ENCODE peak calls at places on chromosomes 2 and 18, in six cellular contexts. X is neuronal stem cell, M is H9, H is IMR-90, Y is mesendoderm, B is mesenchymal stem cell. J is an unnamed sample.

GRCh38 chr2:131031431-131031841 is 61.8 kb downstream of the FAM168B start:
- DNase-seq in M (no peak), B (no peak), X (no peak), Y (no peak), H (no peak), J (no peak)

GRCh38 chr2:223585691-223586090 is 16.5 kb downstream of the SCG2 start:
- DNase-seq in M (no peak), H (peak), X (no peak), B (peak), Y (no peak), J (no peak)

GRCh38 chr18:6249788-6250187 is 164.9 kb downstream of the L3MBTL4 start:
- DNase-seq in X (no peak), M (no peak), Y (no peak), B (no peak), H (no peak), J (no peak)

GRCh38 chr18:31246460-31246859 is 71.5 kb upstream of the DSG1 start:
- DNase-seq in Y (no peak), H (no peak), B (no peak), M (no peak), X (no peak), J (no peak)

GRCh38 chr2:152718909-152719645 is 657 bp downstream of the ARL6IP6 start:
- DNase-seq in X (peak), Y (peak), M (peak), H (no peak), B (peak), J (no peak)

GRCh38 chr2:15302154-15302553 is 259.0 kb downstream of the NBAS start:
- DNase-seq in X (no peak), M (no peak), B (peak), H (peak), Y (no peak), J (no peak)

GRCh38 chr2:106108351-106108750 is 85.8 kb downstream of the UXS1 start:
- DNase-seq in X (no peak), M (no peak), B (no peak), Y (no peak), H (peak), J (no peak)

GRCh38 chr2:178677599-178677998 is 129.6 kb downstream of the TTN start:
- DNase-seq in H (no peak), B (no peak), M (no peak), X (no peak), Y (no peak), J (no peak)

GRCh38 chr18:72965616-72966015 is 97.8 kb upstream of the NETO1 start:
- DNase-seq in H (no peak), X (no peak), M (no peak), B (no peak), Y (no peak), J (no peak)

GRCh38 chr2:11314482-11314881 is 30.0 kb downstream of the ROCK2 start:
- DNase-seq in H (peak), X (no peak), B (no peak), M (no peak), Y (no peak), J (no peak)

GRCh38 chr2:241412144-241412543 is 56.1 kb downstream of the FARP2 start:
- DNase-seq in X (no peak), M (no peak), B (peak), Y (no peak), H (peak), J (no peak)

GRCh38 chr2:220894069-220894468 is 678.0 kb downstream of the EPHA4 start:
- DNase-seq in B (no peak), Y (no peak), X (no peak), H (peak), M (no peak), J (no peak)

GRCh38 chr2:55936351-55936750 is 12.8 kb upstream of the EFEMP1 start:
- DNase-seq in B (no peak), M (no peak), X (no peak), H (peak), Y (no peak), J (no peak)

GRCh38 chr2:156322103-156322671 is 10.3 kb downstream of the NR4A2 start:
- DNase-seq in B (peak), Y (no peak), M (no peak), X (no peak), H (no peak), J (no peak)

GRCh38 chr2:163778045-163778753 is 42.4 kb upstream of the FIGN start:
- DNase-seq in H (peak), X (no peak), Y (peak), B (peak), M (no peak), J (no peak)

GRCh38 chr2:106161938-106162814 is 31.9 kb downstream of the UXS1 start:
- DNase-seq in M (no peak), B (no peak), X (no peak), Y (peak), H (no peak), J (no peak)

GRCh38 chr2:78506301-78506700 is 519.2 kb upstream of the REG3G start:
- DNase-seq in X (no peak), Y (no peak), H (no peak), M (no peak), B (no peak), J (no peak)

GRCh38 chr2:131535526-131535925 is 7.8 kb downstream of the CCDC74A start:
- DNase-seq in X (no peak), M (no peak), B (no peak), Y (no peak), H (no peak), J (no peak)

GRCh38 chr2:146131785-146132184 is 1611.9 kb upstream of the ZEB2 start:
- DNase-seq in Y (no peak), X (no peak), M (no peak), H (peak), B (no peak), J (no peak)

GRCh38 chr2:187453078-187453641 is 5.1 kb upstream of the CALCRL start:
- DNase-seq in H (peak), Y (peak), X (peak), B (peak), M (no peak), J (no peak)

GRCh38 chr2:194079989-194080388 is 1577.0 kb upstream of the SLC39A10 start:
- DNase-seq in H (no peak), M (no peak), X (no peak), B (no peak), Y (no peak), J (no peak)

GRCh38 chr2:192030289-192030688 is 164.4 kb downstream of the TMEFF2 start:
- DNase-seq in B (peak), M (no peak), H (peak), Y (no peak), X (no peak), J (no peak)

GRCh38 chr2:128545829-128546228 is 227.2 kb upstream of the HS6ST1 start:
- DNase-seq in Y (no peak), B (no peak), X (no peak), H (no peak), M (no peak), J (no peak)

DNA sequence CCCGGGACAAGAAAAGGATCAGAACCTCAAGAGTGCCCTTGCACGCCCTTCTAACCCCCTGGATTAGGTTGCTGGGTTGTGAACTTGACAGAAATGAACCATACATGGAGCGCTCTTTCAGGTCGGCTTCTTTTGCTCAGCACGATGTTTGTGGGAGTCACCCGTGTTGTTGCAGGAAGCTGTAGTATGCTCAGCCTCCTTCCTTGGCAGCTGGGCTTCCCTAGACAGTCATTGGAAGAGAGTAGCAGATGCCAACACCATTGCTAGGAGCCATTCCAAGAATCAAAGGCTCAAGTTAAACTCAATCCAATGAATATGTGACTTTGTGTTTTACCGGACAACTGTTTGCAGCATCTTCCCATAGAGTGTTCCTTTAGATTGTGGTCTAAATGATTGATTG is 47.0 kb downstream of the RAB12 start:
- DNase-seq in M (no peak), Y (no peak), H (no peak), B (no peak), X (no peak), J (no peak)
- H2BK15ac ChIP-seq in M (no peak), Y (no peak), H (peak), B (no peak), X (no peak), J (peak)

GRCh38 chr2:222492683-222493082 is 68.3 kb downstream of the SGPP2 start:
- DNase-seq in X (no peak), M (no peak), H (no peak), Y (no peak), B (no peak), J (no peak)
- H2BK15ac ChIP-seq in X (no peak), M (no peak), H (no peak), Y (no peak), B (no peak), J (no peak)

DNA sequence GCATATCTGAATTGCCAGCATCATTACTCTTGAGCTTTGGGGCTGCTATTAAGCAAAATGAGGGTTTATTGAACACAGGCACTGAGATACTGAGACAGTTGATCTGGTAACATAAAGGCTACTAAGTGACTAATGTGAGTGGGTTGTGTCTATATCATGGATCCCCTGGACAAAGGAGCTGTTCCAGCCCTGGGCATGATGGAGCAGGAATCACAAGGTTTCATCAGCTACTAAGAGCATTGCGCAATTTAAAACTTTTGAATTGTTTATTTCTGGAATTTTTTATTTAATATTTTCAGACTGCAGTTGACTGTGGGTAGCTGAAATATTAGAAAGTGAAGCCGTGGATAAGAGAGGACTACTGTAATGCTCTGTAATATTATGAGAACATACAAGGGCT is 73.5 kb downstream of the MGAT5 start:
- DNase-seq in Y (no peak), B (peak), M (no peak), X (no peak), H (peak), J (no peak)
- H2BK15ac ChIP-seq in Y (no peak), B (no peak), M (no peak), X (no peak), H (no peak), J (no peak)

DNA sequence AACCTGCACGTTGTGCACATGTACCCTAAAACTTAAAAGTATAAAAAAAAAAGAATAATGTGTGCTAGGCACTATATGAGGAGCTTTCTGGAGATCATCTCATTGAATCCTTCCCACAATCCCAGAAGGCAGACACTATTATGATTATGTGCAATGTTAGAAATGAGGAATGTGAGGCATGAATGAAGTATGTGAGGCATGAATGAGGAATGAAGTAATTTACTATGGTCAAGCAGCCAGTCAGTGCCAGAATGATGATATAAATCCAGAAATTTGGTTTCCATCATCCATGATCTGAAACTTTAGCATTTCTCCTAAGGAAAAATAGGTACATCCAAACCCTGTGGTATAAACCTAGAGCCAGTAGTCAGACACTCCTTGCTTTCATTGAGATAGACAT is 42.0 kb downstream of the CCDC148 start:
- DNase-seq in Y (no peak), X (no peak), H (peak), B (no peak), M (no peak), J (no peak)
- H2BK15ac ChIP-seq in Y (no peak), X (no peak), H (no peak), B (no peak), M (no peak), J (no peak)

GRCh38 chr2:200809506-200810251 is 2.0 kb upstream of the BZW1 start:
- DNase-seq in M (no peak), X (no peak), Y (no peak), B (peak), H (peak), J (no peak)

GRCh38 chr2:200811336-200812121 is at the start of gene BZW1:
- DNase-seq in H (peak), B (peak), X (peak), Y (peak), M (peak), J (peak)

GRCh38 chr2:200810252-200810650 is 1.5 kb upstream of the BZW1 start:
- DNase-seq in M (no peak), H (peak), B (peak), Y (peak), X (no peak), J (no peak)

GRCh38 chr2:200812122-200813022 is 662 bp downstream of the BZW1 start:
- DNase-seq in B (peak), X (peak), M (peak), H (peak), Y (peak), J (peak)

GRCh38 chr2:200810967-200811335 is 759 bp upstream of the BZW1 start:
- DNase-seq in H (peak), Y (no peak), M (no peak), X (no peak), B (no peak), J (no peak)
- H2BK15ac ChIP-seq in H (peak), Y (no peak), M (no peak), X (no peak), B (no peak), J (no peak)

GRCh38 chr18:74255022-74255658 is 36.6 kb downstream of the CYB5A start:
- DNase-seq in Y (no peak), B (no peak), M (no peak), X (no peak), H (peak), J (no peak)
- H2BK15ac ChIP-seq in Y (no peak), B (no peak), M (no peak), X (peak), H (no peak), J (no peak)

GRCh38 chr2:100654611-100655010 is 91.8 kb downstream of the PDCL3 start:
- DNase-seq in M (no peak), Y (no peak), H (no peak), B (no peak), X (no peak), J (no peak)
- H2BK15ac ChIP-seq in M (no peak), Y (no peak), H (no peak), B (no peak), X (no peak), J (no peak)

J was measured in H1.